ENCODE peak calls at places on chromosomes 7 and 10, in ten cellular contexts. One of them, this sample, is unnamed.

GRCh38 chr7:38368191-38368605 is 94.8 kb upstream of the TARP start:
- DNase-seq in AG10803: peak
- DNase-seq in heart right ventricle: peak
- DNase-seq in astrocyte: peak
- DNase-seq in CD8-positive, alpha-beta T cell: peak
- DNase-seq in nephron progenitor cell: peak
- DNase-seq in AG04450: no peak
- DNase-seq in sigmoid colon: peak
- DNase-seq in AG04449: peak
- DNase-seq in PC-9: peak
- DNase-seq in this sample: peak

GRCh38 chr10:117442944-117443676 is 67.9 kb upstream of the PDZD8 start:
- DNase-seq in AG10803: peak
- DNase-seq in heart right ventricle: peak
- DNase-seq in astrocyte: peak
- DNase-seq in CD8-positive, alpha-beta T cell: peak
- DNase-seq in nephron progenitor cell: peak
- DNase-seq in AG04450: no peak
- DNase-seq in sigmoid colon: peak
- DNase-seq in AG04449: no peak
- DNase-seq in PC-9: peak
- DNase-seq in this sample: peak

GRCh38 chr7:55975944-55976633 is 11.7 kb downstream of the NIPSNAP2 start:
- DNase-seq in AG10803: no peak
- DNase-seq in heart right ventricle: no peak
- DNase-seq in astrocyte: no peak
- DNase-seq in CD8-positive, alpha-beta T cell: no peak
- DNase-seq in nephron progenitor cell: no peak
- DNase-seq in AG04450: no peak
- DNase-seq in sigmoid colon: no peak
- DNase-seq in AG04449: no peak
- DNase-seq in PC-9: no peak
- DNase-seq in this sample: no peak

GRCh38 chr7:142636751-142637150 is 112.5 kb upstream of the PRSS1 start:
- DNase-seq in AG10803: no peak
- DNase-seq in heart right ventricle: no peak
- DNase-seq in astrocyte: no peak
- DNase-seq in CD8-positive, alpha-beta T cell: no peak
- DNase-seq in nephron progenitor cell: no peak
- DNase-seq in AG04450: no peak
- DNase-seq in sigmoid colon: no peak
- DNase-seq in AG04449: no peak
- DNase-seq in PC-9: no peak
- DNase-seq in this sample: no peak

GRCh38 chr10:538895-539294 is 150.6 kb downstream of the DIP2C start:
- DNase-seq in AG10803: peak
- DNase-seq in heart right ventricle: no peak
- DNase-seq in astrocyte: peak
- DNase-seq in CD8-positive, alpha-beta T cell: no peak
- DNase-seq in nephron progenitor cell: no peak
- DNase-seq in AG04450: peak
- DNase-seq in sigmoid colon: no peak
- DNase-seq in AG04449: peak
- DNase-seq in PC-9: no peak
- DNase-seq in this sample: no peak

GRCh38 chr7:47100815-47101435 is 481.0 kb downstream of the TNS3 start:
- DNase-seq in AG10803: peak
- DNase-seq in heart right ventricle: peak
- DNase-seq in astrocyte: no peak
- DNase-seq in CD8-positive, alpha-beta T cell: no peak
- DNase-seq in nephron progenitor cell: peak
- DNase-seq in AG04450: no peak
- DNase-seq in sigmoid colon: no peak
- DNase-seq in AG04449: no peak
- DNase-seq in PC-9: peak
- DNase-seq in this sample: peak

GRCh38 chr7:150685219-150686029 is at the start of gene GIMAP2:
- DNase-seq in AG10803: peak
- DNase-seq in heart right ventricle: peak
- DNase-seq in astrocyte: no peak
- DNase-seq in CD8-positive, alpha-beta T cell: no peak
- DNase-seq in nephron progenitor cell: no peak
- DNase-seq in AG04450: no peak
- DNase-seq in sigmoid colon: no peak
- DNase-seq in AG04449: no peak
- DNase-seq in PC-9: no peak
- DNase-seq in this sample: no peak

GRCh38 chr10:6737080-6737641 is 157.1 kb upstream of the PRKCQ start:
- DNase-seq in AG10803: peak
- DNase-seq in heart right ventricle: peak
- DNase-seq in astrocyte: peak
- DNase-seq in CD8-positive, alpha-beta T cell: no peak
- DNase-seq in nephron progenitor cell: peak
- DNase-seq in AG04450: no peak
- DNase-seq in sigmoid colon: no peak
- DNase-seq in AG04449: no peak
- DNase-seq in PC-9: peak
- DNase-seq in this sample: peak

GRCh38 chr10:72729528-72729927 is 37.6 kb downstream of the MCU start:
- DNase-seq in AG10803: peak
- DNase-seq in heart right ventricle: no peak
- DNase-seq in astrocyte: peak
- DNase-seq in CD8-positive, alpha-beta T cell: no peak
- DNase-seq in nephron progenitor cell: no peak
- DNase-seq in AG04450: no peak
- DNase-seq in sigmoid colon: no peak
- DNase-seq in AG04449: no peak
- DNase-seq in PC-9: no peak
- DNase-seq in this sample: no peak

DNA sequence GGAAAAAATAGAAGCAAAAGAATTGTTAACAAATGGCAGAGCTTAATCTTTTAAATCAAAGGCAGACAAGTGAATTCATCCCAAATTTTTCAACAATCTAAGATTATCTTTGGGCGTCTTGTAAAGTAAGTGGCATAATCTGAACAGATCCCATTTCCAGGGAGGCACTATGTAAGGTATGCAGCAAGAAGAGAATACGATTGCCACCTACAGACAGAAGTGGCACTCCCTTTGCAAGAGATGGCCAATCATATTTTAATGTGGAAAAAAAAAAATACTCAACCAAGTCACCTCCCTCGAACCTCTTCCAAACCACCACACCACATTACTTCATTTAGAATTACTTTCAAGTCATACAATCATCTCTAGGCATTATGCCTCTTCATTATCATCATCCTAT is 4.0 kb downstream of the GFRA1 start:
- DNase-seq in AG10803: no peak
- DNase-seq in heart right ventricle: no peak
- DNase-seq in astrocyte: no peak
- DNase-seq in CD8-positive, alpha-beta T cell: no peak
- DNase-seq in nephron progenitor cell: no peak
- DNase-seq in AG04450: no peak
- DNase-seq in sigmoid colon: no peak
- DNase-seq in AG04449: no peak
- DNase-seq in PC-9: no peak
- DNase-seq in this sample: no peak
- TF ChIP-seq CTCF in AG10803: no peak
- TF ChIP-seq CTCF in heart right ventricle: peak
- TF ChIP-seq CTCF in astrocyte: no peak
- TF ChIP-seq CTCF in CD8-positive, alpha-beta T cell: no peak
- TF ChIP-seq CTCF in nephron progenitor cell: no peak
- TF ChIP-seq CTCF in AG04450: no peak
- TF ChIP-seq CTCF in sigmoid colon: no peak
- TF ChIP-seq CTCF in AG04449: no peak
- TF ChIP-seq CTCF in PC-9: no peak
- TF ChIP-seq CTCF in this sample: no peak

GRCh38 chr7:95357623-95358022 is 33.3 kb upstream of the PON1 start:
- DNase-seq in AG10803: no peak
- DNase-seq in heart right ventricle: no peak
- DNase-seq in astrocyte: no peak
- DNase-seq in CD8-positive, alpha-beta T cell: no peak
- DNase-seq in nephron progenitor cell: no peak
- DNase-seq in AG04450: no peak
- DNase-seq in sigmoid colon: no peak
- DNase-seq in AG04449: no peak
- DNase-seq in PC-9: no peak
- DNase-seq in this sample: no peak
- TF ChIP-seq CTCF in AG10803: no peak
- TF ChIP-seq CTCF in heart right ventricle: peak
- TF ChIP-seq CTCF in astrocyte: no peak
- TF ChIP-seq CTCF in CD8-positive, alpha-beta T cell: no peak
- TF ChIP-seq CTCF in nephron progenitor cell: no peak
- TF ChIP-seq CTCF in AG04450: peak
- TF ChIP-seq CTCF in sigmoid colon: no peak
- TF ChIP-seq CTCF in AG04449: no peak
- TF ChIP-seq CTCF in PC-9: no peak
- TF ChIP-seq CTCF in this sample: no peak

GRCh38 chr10:25933653-25934608 is at the start of gene MYO3A:
- DNase-seq in AG10803: no peak
- DNase-seq in heart right ventricle: no peak
- DNase-seq in astrocyte: no peak
- DNase-seq in CD8-positive, alpha-beta T cell: no peak
- DNase-seq in nephron progenitor cell: peak
- DNase-seq in AG04450: no peak
- DNase-seq in sigmoid colon: no peak
- DNase-seq in AG04449: no peak
- DNase-seq in PC-9: no peak
- DNase-seq in this sample: peak

GRCh38 chr10:25934673-25935139 is 677 bp downstream of the MYO3A start:
- DNase-seq in AG10803: no peak
- DNase-seq in heart right ventricle: no peak
- DNase-seq in astrocyte: no peak
- DNase-seq in CD8-positive, alpha-beta T cell: no peak
- DNase-seq in nephron progenitor cell: peak
- DNase-seq in AG04450: no peak
- DNase-seq in sigmoid colon: no peak
- DNase-seq in AG04449: no peak
- DNase-seq in PC-9: no peak
- DNase-seq in this sample: peak
- TF ChIP-seq CTCF in AG10803: no peak
- TF ChIP-seq CTCF in heart right ventricle: peak
- TF ChIP-seq CTCF in astrocyte: peak
- TF ChIP-seq CTCF in CD8-positive, alpha-beta T cell: no peak
- TF ChIP-seq CTCF in nephron progenitor cell: peak
- TF ChIP-seq CTCF in AG04450: no peak
- TF ChIP-seq CTCF in sigmoid colon: no peak
- TF ChIP-seq CTCF in AG04449: no peak
- TF ChIP-seq CTCF in PC-9: no peak
- TF ChIP-seq CTCF in this sample: peak

GRCh38 chr10:61662794-61663259 is at the start of gene CABCOCO1:
- DNase-seq in AG10803: peak
- DNase-seq in heart right ventricle: peak
- DNase-seq in astrocyte: peak
- DNase-seq in CD8-positive, alpha-beta T cell: no peak
- DNase-seq in nephron progenitor cell: peak
- DNase-seq in AG04450: no peak
- DNase-seq in sigmoid colon: peak
- DNase-seq in AG04449: no peak
- DNase-seq in PC-9: no peak
- DNase-seq in this sample: peak
- TF ChIP-seq CTCF in AG10803: no peak
- TF ChIP-seq CTCF in heart right ventricle: peak
- TF ChIP-seq CTCF in astrocyte: no peak
- TF ChIP-seq CTCF in CD8-positive, alpha-beta T cell: no peak
- TF ChIP-seq CTCF in nephron progenitor cell: no peak
- TF ChIP-seq CTCF in AG04450: peak
- TF ChIP-seq CTCF in sigmoid colon: no peak
- TF ChIP-seq CTCF in AG04449: no peak
- TF ChIP-seq CTCF in PC-9: no peak
- TF ChIP-seq CTCF in this sample: no peak

DNA sequence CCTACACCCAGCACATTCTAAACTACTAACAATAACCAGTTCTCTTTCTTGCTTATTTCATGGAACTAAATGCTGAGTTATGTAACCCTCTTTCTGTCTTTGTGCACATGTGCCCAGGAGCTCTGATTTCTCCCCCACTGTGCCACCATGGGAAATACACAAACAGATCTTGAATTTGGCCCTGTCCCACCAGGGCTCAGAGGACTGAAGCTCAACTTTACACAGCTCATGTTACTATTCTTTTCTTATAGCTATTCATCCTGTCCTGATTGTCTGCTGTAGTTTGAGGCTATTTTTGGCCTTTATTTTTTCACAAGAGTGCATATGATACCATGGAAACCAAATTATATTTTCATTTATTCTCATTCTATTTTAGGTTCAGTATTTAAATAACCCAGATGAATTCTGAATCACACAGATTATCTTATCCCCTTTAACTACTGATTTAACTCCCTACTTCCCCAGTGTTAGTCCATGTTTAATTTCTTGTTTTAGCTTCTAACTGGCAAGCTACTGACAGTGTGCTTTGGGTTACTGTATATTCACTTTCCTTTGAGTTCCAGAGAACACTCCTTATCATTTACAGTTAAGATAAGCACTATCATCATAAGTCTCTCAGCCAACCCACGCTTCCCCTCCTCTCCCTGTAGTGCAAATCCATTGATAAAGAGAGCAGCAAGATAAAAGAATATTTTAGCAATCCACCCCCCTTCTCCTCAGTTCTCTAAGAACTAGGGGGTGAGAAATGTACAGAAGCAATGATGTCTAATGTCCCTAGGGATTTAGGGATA is 71.8 kb upstream of the GSDME start:
- DNase-seq in AG10803: peak
- DNase-seq in heart right ventricle: no peak
- DNase-seq in astrocyte: peak
- DNase-seq in CD8-positive, alpha-beta T cell: no peak
- DNase-seq in nephron progenitor cell: no peak
- DNase-seq in AG04450: no peak
- DNase-seq in sigmoid colon: no peak
- DNase-seq in AG04449: no peak
- DNase-seq in PC-9: no peak
- DNase-seq in this sample: no peak
- TF ChIP-seq CTCF in AG10803: no peak
- TF ChIP-seq CTCF in heart right ventricle: no peak
- TF ChIP-seq CTCF in astrocyte: no peak
- TF ChIP-seq CTCF in CD8-positive, alpha-beta T cell: no peak
- TF ChIP-seq CTCF in nephron progenitor cell: no peak
- TF ChIP-seq CTCF in AG04450: no peak
- TF ChIP-seq CTCF in sigmoid colon: no peak
- TF ChIP-seq CTCF in AG04449: no peak
- TF ChIP-seq CTCF in PC-9: no peak
- TF ChIP-seq CTCF in this sample: no peak

DNA sequence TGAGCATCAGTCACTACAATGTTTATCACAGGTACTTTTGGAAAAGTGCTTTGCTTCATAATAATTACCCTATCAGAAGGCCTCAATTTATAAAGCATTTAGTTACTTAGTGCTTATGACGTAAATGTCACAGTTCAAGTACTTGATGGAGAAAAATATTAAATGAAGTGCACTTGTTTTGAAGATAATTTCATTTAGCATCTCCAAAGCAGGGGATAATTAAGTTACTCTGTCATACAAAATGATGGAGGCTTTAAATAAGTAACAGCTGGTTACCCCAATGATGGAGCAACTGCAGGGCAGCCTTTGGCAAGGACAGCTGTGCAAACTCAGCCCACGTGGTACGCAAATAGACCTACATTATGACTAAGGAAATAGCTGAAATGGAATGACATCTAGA is 768.8 kb downstream of the GRM8 start:
- DNase-seq in AG10803: no peak
- DNase-seq in heart right ventricle: no peak
- DNase-seq in astrocyte: no peak
- DNase-seq in CD8-positive, alpha-beta T cell: no peak
- DNase-seq in nephron progenitor cell: no peak
- DNase-seq in AG04450: no peak
- DNase-seq in sigmoid colon: no peak
- DNase-seq in AG04449: no peak
- DNase-seq in PC-9: no peak
- DNase-seq in this sample: no peak
- TF ChIP-seq CTCF in AG10803: no peak
- TF ChIP-seq CTCF in heart right ventricle: no peak
- TF ChIP-seq CTCF in astrocyte: no peak
- TF ChIP-seq CTCF in CD8-positive, alpha-beta T cell: no peak
- TF ChIP-seq CTCF in nephron progenitor cell: no peak
- TF ChIP-seq CTCF in AG04450: no peak
- TF ChIP-seq CTCF in sigmoid colon: no peak
- TF ChIP-seq CTCF in AG04449: no peak
- TF ChIP-seq CTCF in PC-9: no peak
- TF ChIP-seq CTCF in this sample: no peak